ENCODE peak calls at places on chromosomes 12 and 14, in five cellular contexts. D, N, R, E and A are unnamed samples. For H3K27me3, the result is how much of the 10 kb centered on the place peaks cover.

GRCh38 chr12:23949212-23950010 is at the start of gene SOX5:
- DNase-seq in D (no peak), R (peak), E (no peak), N (peak), A (no peak)

GRCh38 chr12:130162267-130162666 is at the start of gene FZD10:
- DNase-seq in N (peak), D (no peak), E (no peak), R (peak), A (no peak)

GRCh38 chr12:20220339-20220738 is 148.0 kb upstream of the PDE3A start:
- DNase-seq in D (peak), E (no peak), N (peak), R (peak), A (no peak)

GRCh38 chr12:292186-292585 is 29.6 kb upstream of the SLC6A13 start:
- DNase-seq in D (no peak), N (no peak), E (no peak), R (peak), A (no peak)

GRCh38 chr14:80358112-80358511 is 146.8 kb upstream of the DIO2 start:
- DNase-seq in N (peak), D (no peak), E (no peak), R (no peak), A (no peak)

GRCh38 chr14:95137804-95138167 is 19.5 kb downstream of the DICER1 start:
- DNase-seq in D (peak), N (peak), R (no peak), E (no peak), A (no peak)

GRCh38 chr12:2588345-2588744 is 206.4 kb upstream of the FKBP4 start:
- DNase-seq in N (no peak), E (no peak), R (no peak), D (no peak), A (no peak)

GRCh38 chr12:1797011-1797901 is 23.1 kb upstream of the LRTM2 start:
- DNase-seq in D (no peak), N (peak), R (peak), E (peak), A (peak)

GRCh38 chr14:33906968-33907367 is 43.9 kb downstream of the EGLN3 start:
- DNase-seq in R (no peak), N (no peak), D (no peak), E (no peak), A (no peak)

GRCh38 chr12:116924558-116925453 is 14.1 kb downstream of the FBXW8 start:
- DNase-seq in D (peak), N (peak), E (peak), R (peak), A (peak)

GRCh38 chr12:105445261-105446015 is 114.9 kb downstream of the C12orf75 start:
- DNase-seq in N (peak), E (no peak), R (peak), D (peak), A (no peak)

GRCh38 chr14:22394616-22395015 is 194.4 kb downstream of the DAD1 start:
- DNase-seq in E (no peak), R (no peak), D (no peak), N (no peak), A (no peak)

GRCh38 chr12:52202361-52203078 is 10.7 kb upstream of the KRT80 start:
- DNase-seq in E (no peak), D (no peak), N (peak), R (peak), A (no peak)

GRCh38 chr12:52204931-52205505 is 13.2 kb upstream of the KRT80 start:
- DNase-seq in R (no peak), N (no peak), E (no peak), D (no peak), A (no peak)

GRCh38 chr12:52201520-52201839 is 9.7 kb upstream of the KRT80 start:
- DNase-seq in E (no peak), N (no peak), D (no peak), R (no peak), A (no peak)

GRCh38 chr12:52204095-52204930 is 12.5 kb upstream of the KRT80 start:
- DNase-seq in D (peak), N (no peak), R (peak), E (no peak), A (no peak)

DNA sequence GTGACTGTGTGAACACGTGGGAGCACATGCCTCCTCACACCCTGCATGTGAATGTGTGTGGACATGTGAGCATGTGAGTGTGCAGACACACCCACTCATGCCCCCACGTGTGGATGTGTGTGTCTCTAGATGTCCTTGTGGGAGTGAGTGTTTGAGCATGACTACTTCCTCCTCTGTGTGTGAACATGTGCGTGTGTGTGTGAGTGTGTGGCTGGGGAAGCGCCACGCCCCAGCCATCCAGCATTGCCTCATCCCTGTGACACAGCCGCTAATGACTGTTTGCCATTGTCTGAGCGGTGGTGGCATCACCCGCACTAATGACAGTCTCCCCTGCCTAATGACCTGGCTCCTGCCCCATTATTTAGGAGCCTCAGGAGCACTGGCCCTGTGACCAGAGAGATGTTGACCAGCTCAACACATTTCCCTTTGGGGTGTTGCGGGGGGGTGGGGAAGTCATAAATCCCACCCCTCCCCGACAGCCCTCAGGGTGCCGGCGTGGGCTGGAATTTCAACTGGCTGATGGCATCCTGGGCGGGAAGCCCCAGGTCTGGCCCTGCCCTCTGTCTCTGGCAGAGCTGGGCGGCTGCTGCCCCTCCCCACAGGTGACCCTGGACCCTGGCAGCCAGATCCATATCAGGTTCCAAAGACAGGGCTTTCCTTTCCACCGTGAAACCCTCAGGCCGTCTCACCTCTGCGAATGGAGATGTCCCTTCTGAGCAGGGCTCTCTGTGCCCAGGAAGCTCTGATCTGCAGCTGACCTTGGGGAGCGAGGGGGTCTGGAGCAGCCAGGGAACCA is 11.5 kb upstream of the KRT80 start:
- DNase-seq in N (peak), E (no peak), R (peak), D (peak), A (no peak)
- H3K27ac ChIP-seq in N (no peak), E (no peak), R (peak), D (peak), A (no peak)

DNA sequence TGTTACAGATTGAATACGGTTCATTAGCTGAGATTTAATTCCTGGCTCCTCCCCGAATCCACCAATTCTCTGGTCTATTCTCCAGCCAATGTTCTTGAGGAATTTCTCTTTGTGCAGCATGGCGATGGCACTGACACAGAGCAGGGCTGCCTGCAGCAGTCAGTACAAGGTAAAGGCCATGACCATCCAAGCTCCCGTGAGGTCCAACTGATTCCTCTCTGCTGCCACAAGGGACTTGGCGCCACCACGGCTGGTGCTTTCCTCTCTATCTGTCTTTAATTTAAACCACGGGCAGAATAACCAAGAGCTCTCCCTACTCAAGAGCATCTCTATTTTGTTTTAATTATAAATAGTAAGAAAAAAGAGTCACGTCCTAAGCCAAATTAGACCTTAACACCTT is 12.2 kb downstream of the TMEM116 start:
- DNase-seq in D (no peak), R (no peak), E (no peak), N (no peak), A (no peak)
- H3K4me3 ChIP-seq in D (no peak), R (no peak), E (peak), N (no peak), A (peak)

GRCh38 chr12:114884535-114884934 is 200.6 kb upstream of the TBX3 start:
- DNase-seq in N (no peak), R (no peak), D (no peak), E (no peak), A (no peak)

GRCh38 chr12:114885501-114885900 is 201.5 kb upstream of the TBX3 start:
- DNase-seq in D (no peak), N (no peak), E (no peak), R (no peak), A (no peak)

GRCh38 chr12:114888928-114889327 is 205.0 kb upstream of the TBX3 start:
- DNase-seq in E (no peak), D (no peak), N (no peak), R (no peak), A (no peak)

GRCh38 chr12:114888458-114888857 is 204.5 kb upstream of the TBX3 start:
- DNase-seq in R (peak), N (peak), E (no peak), D (peak), A (no peak)
- H3K27me3 ChIP-seq in R (under half), N (under half), E (under half), D (under half), A (under half)

DNA sequence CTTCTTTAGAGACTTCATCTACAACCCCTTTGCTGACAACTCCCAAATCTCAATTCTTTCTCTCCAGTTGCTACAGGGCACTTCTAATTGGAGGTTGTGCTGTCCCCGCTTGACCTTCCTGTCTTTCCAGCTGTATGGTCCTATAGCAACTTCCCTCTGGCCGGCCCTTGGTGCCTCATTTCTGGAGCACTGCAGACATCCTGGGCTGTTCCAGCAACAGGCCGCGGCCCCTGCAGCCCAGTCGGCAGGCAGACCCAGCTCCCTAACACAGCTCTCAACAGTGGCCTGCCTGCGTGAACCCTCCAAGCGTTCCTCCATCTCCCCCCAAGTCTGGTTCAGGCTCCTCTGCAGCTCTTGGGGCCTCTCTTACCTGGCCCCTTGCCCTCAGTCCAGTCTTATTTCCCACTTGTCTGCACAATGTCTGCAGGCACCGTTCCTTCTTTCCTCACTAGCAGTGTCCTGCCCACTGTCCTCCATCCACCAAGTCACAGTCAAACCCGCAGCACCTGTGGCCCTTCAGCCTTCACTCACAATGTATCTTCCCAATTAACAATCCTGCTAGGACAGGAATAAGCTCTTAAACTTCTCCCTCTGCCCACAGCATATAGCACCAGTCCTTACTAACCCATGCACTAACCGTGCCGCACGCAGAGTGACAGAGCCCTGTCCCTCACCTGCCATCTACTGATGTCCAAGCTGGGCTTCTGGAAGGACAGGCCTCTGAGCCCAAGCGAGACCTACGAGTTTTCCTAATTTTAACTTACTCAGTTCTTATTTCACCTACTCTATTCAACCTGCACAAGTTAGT is 1.5 kb upstream of the EML1 start:
- DNase-seq in N (peak), D (no peak), E (no peak), R (no peak), A (no peak)
- H3K27ac ChIP-seq in N (no peak), D (no peak), E (no peak), R (no peak), A (no peak)

DNA sequence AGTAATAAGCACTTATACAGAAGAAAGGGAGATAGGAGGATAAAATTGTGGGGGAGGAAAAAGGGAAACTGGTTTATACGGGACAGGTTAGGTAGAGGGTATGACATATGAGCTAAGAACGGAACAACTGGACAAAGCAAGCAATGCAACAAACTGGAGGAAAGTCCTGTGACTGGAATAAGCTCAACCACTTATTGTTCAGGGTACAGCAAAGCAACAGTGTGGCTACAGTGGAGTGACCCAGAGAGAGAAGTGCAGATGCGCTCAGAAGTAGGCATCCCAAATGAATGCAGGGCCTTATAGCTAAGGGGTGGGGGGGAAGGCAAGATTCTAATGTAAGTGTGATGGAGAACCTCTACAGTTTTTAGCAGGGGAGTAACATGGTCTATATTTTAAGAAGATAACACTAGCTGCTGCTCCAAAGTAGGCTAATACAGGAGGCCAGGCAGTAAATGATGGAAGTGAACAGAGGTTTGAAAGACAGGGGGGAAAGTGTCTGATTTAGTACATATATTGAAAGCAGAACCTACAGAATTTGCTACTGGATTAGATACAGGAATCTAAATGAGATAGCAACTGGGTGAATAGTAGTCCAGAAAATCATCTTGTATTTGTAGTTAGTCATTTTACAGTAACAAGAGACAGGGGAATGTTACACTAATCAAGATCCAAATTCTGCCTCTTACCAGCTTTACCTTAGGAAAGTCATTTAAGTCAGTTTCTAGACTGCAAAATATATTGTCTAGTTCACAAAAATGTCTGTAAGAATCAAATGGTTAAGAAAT is 3.3 kb downstream of the UBE2N start:
- DNase-seq in E (no peak), D (no peak), N (no peak), R (no peak), A (no peak)
- H3K4me3 ChIP-seq in E (no peak), D (no peak), N (no peak), R (no peak), A (no peak)

GRCh38 chr12:102950950-102951490 is 6.5 kb upstream of the ASCL1 start:
- DNase-seq in R (no peak), N (no peak), D (no peak), E (no peak), A (no peak)

GRCh38 chr12:102953221-102953620 is 4.3 kb upstream of the ASCL1 start:
- DNase-seq in R (no peak), D (no peak), N (no peak), E (no peak), A (no peak)

GRCh38 chr12:102948941-102949352 is 8.5 kb upstream of the ASCL1 start:
- DNase-seq in D (peak), R (peak), N (peak), E (peak), A (no peak)

GRCh38 chr12:102954143-102954542 is 3.3 kb upstream of the ASCL1 start:
- DNase-seq in D (no peak), R (no peak), E (no peak), N (no peak), A (no peak)

DNA sequence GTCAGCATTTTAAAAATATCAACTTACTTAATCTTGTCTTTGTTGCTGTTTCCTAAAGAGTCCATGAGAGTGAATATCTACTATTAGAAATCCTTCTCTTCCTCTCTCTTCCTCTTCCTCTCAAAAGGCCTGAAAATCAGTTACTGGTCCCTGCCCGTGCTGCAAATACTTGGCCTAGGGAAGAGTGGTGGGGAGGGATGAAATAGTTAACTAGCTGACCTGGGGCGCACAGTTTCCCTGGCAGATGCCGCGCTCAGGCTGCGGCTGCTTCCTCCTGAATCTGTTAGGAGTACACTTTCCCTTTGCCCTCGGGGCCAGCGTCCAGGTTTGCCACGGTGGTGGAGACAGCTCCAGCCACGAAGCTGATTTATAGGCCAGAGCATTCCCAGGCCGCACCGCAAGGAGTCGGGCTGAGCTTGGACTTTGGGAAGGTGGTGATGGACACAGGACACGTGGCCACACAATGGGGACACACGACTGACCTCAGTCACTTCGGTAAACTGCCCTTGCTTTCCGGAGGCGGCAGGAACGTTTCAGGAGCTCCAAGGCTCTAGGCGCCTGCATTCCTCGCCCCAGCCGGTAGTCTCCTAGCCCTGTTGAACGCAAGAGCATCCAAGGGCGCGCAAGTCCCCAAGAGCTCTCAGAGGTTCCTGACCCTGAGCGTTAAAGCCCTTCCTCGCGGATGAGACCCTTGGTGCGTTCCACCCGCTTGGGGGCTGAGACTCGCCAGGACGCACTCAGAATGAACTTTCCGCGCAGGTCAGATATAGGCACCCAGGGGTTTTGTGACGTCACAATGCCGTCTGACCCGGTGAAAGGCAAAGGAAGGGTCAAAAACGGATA is 7.1 kb upstream of the ASCL1 start:
- DNase-seq in R (peak), N (no peak), E (no peak), D (no peak), A (no peak)
- H3K27me3 ChIP-seq in R (under half), N (half or more), E (under half), D (under half), A (under half)

GRCh38 chr14:41609704-41610183 is 3.1 kb downstream of the LRFN5 start:
- DNase-seq in E (no peak), N (peak), R (peak), D (peak), A (no peak)
- H3K27ac ChIP-seq in E (no peak), N (no peak), R (no peak), D (no peak), A (no peak)

GRCh38 chr12:4809013-4809448 is 88.8 kb downstream of the GALNT8 start:
- DNase-seq in N (no peak), E (no peak), D (no peak), R (no peak), A (no peak)
- H3K4me3 ChIP-seq in N (peak), E (peak), D (no peak), R (no peak), A (no peak)

DNA sequence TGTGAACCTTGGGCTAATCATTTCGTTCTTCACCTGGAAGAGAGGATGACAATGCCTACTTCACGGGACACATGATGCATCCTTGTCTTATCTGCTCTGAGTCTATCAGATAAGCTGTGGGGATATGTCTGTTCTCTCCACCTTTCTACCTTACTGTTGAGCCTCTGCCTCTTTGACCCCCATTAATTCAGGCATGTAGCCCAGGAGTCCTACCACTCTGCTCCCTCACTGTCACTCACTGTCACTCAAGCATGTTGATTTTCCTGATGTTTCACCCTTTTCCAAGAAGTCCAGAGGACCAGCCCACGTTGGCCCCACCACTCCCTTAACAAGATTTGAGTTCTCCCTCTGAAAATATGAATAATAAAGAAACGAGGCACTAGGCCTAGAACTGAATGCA is 6.3 kb upstream of the SMUG1 start:
- DNase-seq in D (no peak), N (no peak), R (no peak), E (no peak), A (no peak)
- H3K27me3 ChIP-seq in D (under half), N (half or more), R (under half), E (under half), A (under half)

GRCh38 chr12:64729909-64730584 is 29.2 kb downstream of the GNS start:
- DNase-seq in N (no peak), R (no peak), E (no peak), D (no peak), A (no peak)
- H3K27ac ChIP-seq in N (peak), R (no peak), E (no peak), D (no peak), A (no peak)